ENCODE peak calls at places on chromosomes 3 and 15, in five cellular contexts. A is MM.1S, B is GM23338, W is uterus, U is cardiac muscle cell. Z is an unnamed sample. For H3K27me3, the result is how much of the 10 kb centered on the place peaks cover.

GRCh38 chr3:14144423-14145075 is 19.7 kb downstream of the TMEM43 start:
- DNase-seq in U (peak), A (peak), W (peak), B (peak), Z (no peak)

GRCh38 chr3:73383470-73384049 is 241.2 kb downstream of the PDZRN3 start:
- DNase-seq in W (no peak), U (no peak), A (no peak), B (no peak), Z (peak)

GRCh38 chr3:88263417-88264116 is 113.8 kb downstream of the C3orf38 start:
- DNase-seq in U (no peak), B (no peak), A (no peak), W (no peak), Z (peak)

GRCh38 chr3:37457392-37458065 is 283.1 kb upstream of the LRRFIP2 start:
- DNase-seq in W (no peak), A (no peak), B (peak), U (peak), Z (no peak)

GRCh38 chr15:76178321-76178720 is 118.5 kb downstream of the TMEM266 start:
- DNase-seq in U (no peak), W (no peak), A (no peak), B (no peak), Z (no peak)

GRCh38 chr3:30516238-30516637 is 90.2 kb upstream of the TGFBR2 start:
- DNase-seq in B (no peak), W (no peak), U (peak), A (no peak), Z (no peak)

GRCh38 chr3:171967137-171967783 is 72.1 kb upstream of the FNDC3B start:
- DNase-seq in B (no peak), W (no peak), A (no peak), U (peak), Z (no peak)

GRCh38 chr3:13575459-13576061 is 26.6 kb downstream of the FBLN2 start:
- DNase-seq in U (no peak), W (no peak), A (no peak), B (no peak), Z (peak)

GRCh38 chr3:177196473-177197040 is 725 bp downstream of the TBL1XR1 start:
- DNase-seq in U (peak), A (peak), W (peak), B (peak), Z (no peak)

GRCh38 chr3:124387008-124387407 is 343.2 kb upstream of the UMPS start:
- DNase-seq in U (no peak), W (no peak), A (no peak), B (no peak), Z (no peak)

GRCh38 chr3:147195896-147196295 is 210.4 kb downstream of the ZIC4 start:
- DNase-seq in W (no peak), U (no peak), A (no peak), B (no peak), Z (no peak)

GRCh38 chr3:186529204-186529999 is 14.8 kb downstream of the CRYGS start:
- DNase-seq in A (no peak), U (no peak), B (peak), W (no peak), Z (no peak)

GRCh38 chr3:14425574-14426304 is 23.3 kb downstream of the SLC6A6 start:
- DNase-seq in W (no peak), A (no peak), U (no peak), B (no peak), Z (peak)

GRCh38 chr3:32154180-32154579 is 47.8 kb downstream of the GPD1L start:
- DNase-seq in B (peak), U (no peak), W (no peak), A (no peak), Z (no peak)

GRCh38 chr3:50352762-50353161 is 2.1 kb downstream of the CYB561D2 start:
- DNase-seq in A (no peak), B (no peak), U (no peak), W (no peak), Z (no peak)

GRCh38 chr3:146125946-146126345 is 35.0 kb downstream of the PLOD2 start:
- DNase-seq in W (peak), A (no peak), B (no peak), U (peak), Z (no peak)

GRCh38 chr3:187150599-187150998 is 11.3 kb upstream of the RPL39L start:
- DNase-seq in W (no peak), U (no peak), A (peak), B (peak), Z (no peak)

GRCh38 chr15:75720787-75721461 is 8.3 kb upstream of the CSPG4 start:
- DNase-seq in B (peak), U (no peak), A (no peak), W (peak), Z (peak)

GRCh38 chr3:16069149-16069922 is 105.1 kb upstream of the GALNT15 start:
- DNase-seq in U (peak), A (no peak), B (no peak), W (no peak), Z (no peak)

GRCh38 chr15:64717735-64718495 is 57.5 kb downstream of the RBPMS2 start:
- DNase-seq in U (no peak), W (no peak), A (no peak), B (no peak), Z (no peak)

GRCh38 chr3:167032267-167032876 is 347.7 kb downstream of the ZBBX start:
- DNase-seq in U (peak), A (peak), W (no peak), B (peak), Z (no peak)

GRCh38 chr15:35979608-35980007 is 433.6 kb upstream of the DPH6 start:
- DNase-seq in U (no peak), A (no peak), W (no peak), B (peak), Z (no peak)

GRCh38 chr15:86183765-86184491 is 104.3 kb downstream of the AGBL1 start:
- DNase-seq in B (no peak), W (no peak), A (no peak), U (no peak), Z (no peak)

GRCh38 chr15:20352241-20353200 is 189.1 kb downstream of the GOLGA6L6 start:
- DNase-seq in W (peak), A (peak), B (no peak), U (no peak), Z (peak)

GRCh38 chr15:74937226-74937601 is 659 bp downstream of the COX5A start:
- DNase-seq in U (no peak), A (no peak), W (no peak), B (peak), Z (no peak)

GRCh38 chr3:105842943-105843342 is 25.9 kb downstream of the CBLB start:
- DNase-seq in A (no peak), W (no peak), B (no peak), U (no peak), Z (no peak)

GRCh38 chr15:75369897-75370581 is 1.6 kb upstream of the MAN2C1 start:
- DNase-seq in W (no peak), A (no peak), U (no peak), B (no peak), Z (no peak)

GRCh38 chr3:98188553-98188952 is 22.1 kb downstream of the OR5H15 start:
- DNase-seq in W (no peak), A (peak), B (peak), U (no peak), Z (no peak)

GRCh38 chr3:156787926-156788663 is 38.1 kb upstream of the LEKR1 start:
- DNase-seq in U (peak), B (no peak), A (no peak), W (peak), Z (no peak)

GRCh38 chr3:33490641-33491241 is 50.5 kb upstream of the UBP1 start:
- DNase-seq in W (no peak), U (peak), A (no peak), B (no peak), Z (no peak)

GRCh38 chr3:78845605-78846004 is 922.2 kb downstream of the ROBO1 start:
- DNase-seq in U (no peak), W (no peak), B (no peak), A (no peak), Z (no peak)

GRCh38 chr15:61668444-61668843 is 391.8 kb downstream of the VPS13C start:
- DNase-seq in W (no peak), A (no peak), B (no peak), U (no peak), Z (no peak)

GRCh38 chr3:151410891-151411559 is 26.5 kb upstream of the P2RY12 start:
- DNase-seq in A (no peak), B (no peak), U (no peak), W (no peak), Z (no peak)

GRCh38 chr3:161576733-161577510 is 80.3 kb downstream of the OTOL1 start:
- DNase-seq in W (no peak), B (no peak), A (no peak), U (no peak), Z (no peak)

GRCh38 chr3:100082724-100083123 is 31.6 kb downstream of the FILIP1L start:
- DNase-seq in A (no peak), W (no peak), U (no peak), B (no peak), Z (no peak)

GRCh38 chr15:60548101-60548500 is 69.2 kb upstream of the ICE2 start:
- DNase-seq in U (no peak), W (no peak), A (peak), B (no peak), Z (no peak)

GRCh38 chr3:27467545-27467944 is 16.6 kb downstream of the SLC4A7 start:
- DNase-seq in W (no peak), U (peak), A (peak), B (peak), Z (no peak)

GRCh38 chr3:12507871-12508281 is 23.6 kb downstream of the TSEN2 start:
- DNase-seq in W (peak), A (no peak), B (no peak), U (peak), Z (no peak)

GRCh38 chr3:184537885-184538599 is 23.5 kb upstream of the EPHB3 start:
- DNase-seq in U (no peak), A (no peak), W (no peak), B (no peak), Z (no peak)

GRCh38 chr15:39976291-39977274 is 42.7 kb downstream of the EIF2AK4 start:
- DNase-seq in U (peak), W (peak), B (peak), A (no peak), Z (peak)
- TF ChIP-seq CTCF in U (peak), W (peak), B (peak), A (no peak), Z (no peak)

GRCh38 chr3:188926141-188926540 is 245.6 kb upstream of the TPRG1 start:
- DNase-seq in U (no peak), W (no peak), A (no peak), B (no peak), Z (no peak)
- H3K27me3 ChIP-seq in U (under half), W (under half), A (under half), B (under half), Z (under half)

GRCh38 chr3:56754753-56755365 is 46.9 kb downstream of the ARHGEF3 start:
- DNase-seq in B (no peak), A (peak), U (no peak), W (peak), Z (no peak)
- H3K4me3 ChIP-seq in B (no peak), A (peak), U (no peak), W (no peak), Z (no peak)

GRCh38 chr3:42758126-42758525 is 14.9 kb downstream of the CCDC13 start:
- DNase-seq in B (no peak), W (no peak), U (no peak), A (no peak), Z (peak)

GRCh38 chr3:42756681-42757213 is 16.3 kb downstream of the CCDC13 start:
- DNase-seq in A (no peak), W (no peak), U (no peak), B (no peak), Z (no peak)

GRCh38 chr3:42753757-42754156 is 19.3 kb downstream of the CCDC13 start:
- DNase-seq in U (no peak), W (no peak), A (no peak), B (no peak), Z (peak)

GRCh38 chr3:42752961-42753360 is 20.1 kb downstream of the CCDC13 start:
- DNase-seq in U (no peak), A (no peak), W (no peak), B (no peak), Z (no peak)

GRCh38 chr3:42755681-42756578 is 17.1 kb downstream of the CCDC13 start:
- DNase-seq in B (peak), U (peak), A (peak), W (no peak), Z (peak)
- TF ChIP-seq CTCF in B (peak), U (peak), A (peak), W (peak), Z (no peak)

GRCh38 chr15:84980196-84981053 is 1.2 kb upstream of the PDE8A start:
- DNase-seq in A (peak), W (peak), B (peak), U (peak), Z (peak)

GRCh38 chr15:84981711-84982300 is at the start of gene PDE8A:
- DNase-seq in U (peak), A (peak), B (peak), W (no peak), Z (peak)

GRCh38 chr15:84981054-84981710 is 474 bp upstream of the PDE8A start:
- DNase-seq in U (peak), W (peak), B (peak), A (peak), Z (peak)

GRCh38 chr15:84982301-84982920 is 755 bp downstream of the PDE8A start:
- DNase-seq in U (peak), W (peak), A (no peak), B (peak), Z (peak)

GRCh38 chr15:84979651-84980050 is 2.0 kb upstream of the PDE8A start:
- DNase-seq in B (peak), W (no peak), U (no peak), A (no peak), Z (peak)
- H3K27me3 ChIP-seq in B (half or more), W (under half), U (under half), A (under half), Z (under half)

GRCh38 chr15:68356778-68357177 is 75.2 kb downstream of the ITGA11 start:
- DNase-seq in A (no peak), U (no peak), W (no peak), B (no peak), Z (no peak)

GRCh38 chr15:68352401-68353062 is 75.0 kb downstream of the FEM1B start:
- DNase-seq in B (no peak), U (peak), A (no peak), W (peak), Z (peak)

GRCh38 chr15:68353418-68354145 is 76.0 kb downstream of the FEM1B start:
- DNase-seq in U (no peak), W (peak), A (no peak), B (no peak), Z (no peak)

GRCh38 chr15:68354923-68355322 is 77.0 kb downstream of the ITGA11 start:
- DNase-seq in W (peak), U (peak), A (no peak), B (no peak), Z (no peak)

GRCh38 chr15:68354268-68354667 is 76.7 kb downstream of the FEM1B start:
- DNase-seq in W (no peak), B (no peak), U (no peak), A (no peak), Z (no peak)
- H3K4me3 ChIP-seq in W (no peak), B (no peak), U (no peak), A (no peak), Z (no peak)